ENCODE peak calls at places on chromosomes 4 and X, in five cellular contexts. One of them, this sample, is unnamed.

GRCh38 chr4:159966741-159967140 is 863.9 kb downstream of the RAPGEF2 start:
- DNase-seq in endothelial cell: no peak
- DNase-seq in glutamatergic neuron: no peak
- DNase-seq in heart right ventricle: no peak
- DNase-seq in ascending aorta: no peak
- DNase-seq in this sample: no peak

GRCh38 chrX:21972721-21973120 is 32.2 kb downstream of the SMS start:
- DNase-seq in endothelial cell: no peak
- DNase-seq in glutamatergic neuron: no peak
- DNase-seq in heart right ventricle: no peak
- DNase-seq in ascending aorta: peak; percentile 75
- DNase-seq in this sample: peak; percentile 85

GRCh38 chr4:8353912-8354453 is 84.4 kb downstream of the HTRA3 start:
- DNase-seq in endothelial cell: no peak
- DNase-seq in glutamatergic neuron: peak; percentile 5
- DNase-seq in heart right ventricle: no peak
- DNase-seq in ascending aorta: peak; percentile 31
- DNase-seq in this sample: no peak

GRCh38 chr4:8837181-8837811 is 34.3 kb downstream of the HMX1 start:
- DNase-seq in endothelial cell: no peak
- DNase-seq in glutamatergic neuron: no peak
- DNase-seq in heart right ventricle: no peak
- DNase-seq in ascending aorta: no peak
- DNase-seq in this sample: no peak

GRCh38 chr4:24747234-24747975 is 48.0 kb upstream of the SOD3 start:
- DNase-seq in endothelial cell: no peak
- DNase-seq in glutamatergic neuron: no peak
- DNase-seq in heart right ventricle: no peak
- DNase-seq in ascending aorta: no peak
- DNase-seq in this sample: peak; percentile 68

GRCh38 chrX:107672955-107673378 is 44.7 kb downstream of the PRPS1 start:
- DNase-seq in endothelial cell: peak; percentile 22
- DNase-seq in glutamatergic neuron: peak; percentile 56
- DNase-seq in heart right ventricle: peak; percentile 72
- DNase-seq in ascending aorta: peak; percentile 84
- DNase-seq in this sample: peak; percentile 3

GRCh38 chrX:52341493-52341892 is 27.3 kb upstream of the XAGE2 start:
- DNase-seq in endothelial cell: no peak
- DNase-seq in glutamatergic neuron: no peak
- DNase-seq in heart right ventricle: no peak
- DNase-seq in ascending aorta: no peak
- DNase-seq in this sample: no peak

GRCh38 chr4:175419120-175419774 is 392.8 kb downstream of the GPM6A start:
- DNase-seq in endothelial cell: no peak
- DNase-seq in glutamatergic neuron: no peak
- DNase-seq in heart right ventricle: no peak
- DNase-seq in ascending aorta: no peak
- DNase-seq in this sample: peak; percentile 89

GRCh38 chr4:70706516-70706915 is 15.2 kb upstream of the RUFY3 start:
- DNase-seq in endothelial cell: no peak
- DNase-seq in glutamatergic neuron: no peak
- DNase-seq in heart right ventricle: no peak
- DNase-seq in ascending aorta: no peak
- DNase-seq in this sample: no peak

GRCh38 chr4:8726344-8726851 is 133.8 kb downstream of the CPZ start:
- DNase-seq in endothelial cell: no peak
- DNase-seq in glutamatergic neuron: no peak
- DNase-seq in heart right ventricle: no peak
- DNase-seq in ascending aorta: peak; percentile 33
- DNase-seq in this sample: no peak

GRCh38 chr4:55727746-55728145 is 91.6 kb upstream of the NMU start:
- DNase-seq in endothelial cell: no peak
- DNase-seq in glutamatergic neuron: no peak
- DNase-seq in heart right ventricle: no peak
- DNase-seq in ascending aorta: no peak
- DNase-seq in this sample: no peak

GRCh38 chrX:70433848-70434351 is 10.7 kb upstream of the DLG3 start:
- DNase-seq in endothelial cell: peak; percentile 66
- DNase-seq in glutamatergic neuron: peak; percentile 80
- DNase-seq in heart right ventricle: peak; percentile 70
- DNase-seq in ascending aorta: peak; percentile 86
- DNase-seq in this sample: peak; percentile 27

GRCh38 chr4:76950846-76951321 is 1.3 kb downstream of the SEPTIN11 start:
- DNase-seq in endothelial cell: peak; percentile 12
- DNase-seq in glutamatergic neuron: no peak
- DNase-seq in heart right ventricle: peak; percentile 21
- DNase-seq in ascending aorta: no peak
- DNase-seq in this sample: peak; percentile 23

GRCh38 chr4:59127748-59128147 is 2017.6 kb upstream of the IGFBP7 start:
- DNase-seq in endothelial cell: no peak
- DNase-seq in glutamatergic neuron: no peak
- DNase-seq in heart right ventricle: no peak
- DNase-seq in ascending aorta: no peak
- DNase-seq in this sample: no peak

GRCh38 chrX:33725556-33726232 is 406.4 kb downstream of the FAM47A start:
- DNase-seq in endothelial cell: peak; percentile 19
- DNase-seq in glutamatergic neuron: no peak
- DNase-seq in heart right ventricle: no peak
- DNase-seq in ascending aorta: no peak
- DNase-seq in this sample: no peak

GRCh38 chrX:100409316-100410082 is 574 bp downstream of the PCDH19 start:
- DNase-seq in endothelial cell: no peak
- DNase-seq in glutamatergic neuron: no peak
- DNase-seq in heart right ventricle: no peak
- DNase-seq in ascending aorta: no peak
- DNase-seq in this sample: no peak

GRCh38 chr4:185682236-185682635 is 129.8 kb downstream of the SORBS2 start:
- DNase-seq in endothelial cell: no peak
- DNase-seq in glutamatergic neuron: no peak
- DNase-seq in heart right ventricle: no peak
- DNase-seq in ascending aorta: no peak
- DNase-seq in this sample: peak; percentile 53

GRCh38 chrX:78543281-78543680 is 115.8 kb downstream of the RTL3 start:
- DNase-seq in endothelial cell: no peak
- DNase-seq in glutamatergic neuron: no peak
- DNase-seq in heart right ventricle: no peak
- DNase-seq in ascending aorta: no peak
- DNase-seq in this sample: no peak

GRCh38 chrX:133792198-133792953 is 193.0 kb downstream of the GPC3 start:
- DNase-seq in endothelial cell: peak; percentile 65
- DNase-seq in glutamatergic neuron: peak; percentile 61
- DNase-seq in heart right ventricle: peak; percentile 35
- DNase-seq in ascending aorta: peak; percentile 73
- DNase-seq in this sample: peak; percentile 49

GRCh38 chrX:130295519-130296314 is 27.0 kb upstream of the ZNF280C start:
- DNase-seq in endothelial cell: no peak
- DNase-seq in glutamatergic neuron: no peak
- DNase-seq in heart right ventricle: no peak
- DNase-seq in ascending aorta: no peak
- DNase-seq in this sample: no peak

GRCh38 chr4:86302242-86302641 is 57.6 kb downstream of the MAPK10 start:
- DNase-seq in endothelial cell: peak; percentile 44
- DNase-seq in glutamatergic neuron: no peak
- DNase-seq in heart right ventricle: peak; percentile 11
- DNase-seq in ascending aorta: no peak
- DNase-seq in this sample: no peak

GRCh38 chrX:136336623-136337022 is 35.9 kb downstream of the ADGRG4 start:
- DNase-seq in endothelial cell: no peak
- DNase-seq in glutamatergic neuron: no peak
- DNase-seq in heart right ventricle: no peak
- DNase-seq in ascending aorta: no peak
- DNase-seq in this sample: no peak

DNA sequence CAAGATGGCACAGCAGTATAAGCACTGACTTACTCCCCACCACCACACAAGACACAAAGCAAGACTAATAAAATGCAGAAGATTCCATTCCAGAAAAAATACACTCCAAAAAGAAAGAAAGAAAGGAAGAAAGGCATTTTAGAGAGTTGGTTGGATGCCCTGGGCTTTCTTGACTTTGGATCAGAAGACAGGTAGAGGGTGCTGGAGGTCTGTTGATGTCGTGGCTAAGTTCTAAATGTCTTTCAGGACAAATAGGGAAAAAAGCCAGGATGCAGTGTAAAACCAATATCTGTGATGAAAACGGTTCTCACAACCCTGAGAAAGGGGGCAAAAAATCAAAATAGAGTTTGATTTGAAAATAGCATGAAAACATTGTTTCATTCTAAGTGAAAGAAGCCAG is 555.2 kb upstream of the PRKX start:
- DNase-seq in endothelial cell: no peak
- DNase-seq in glutamatergic neuron: no peak
- DNase-seq in heart right ventricle: no peak
- DNase-seq in ascending aorta: no peak
- DNase-seq in this sample: no peak
- TF ChIP-seq CTCF in endothelial cell: no peak
- TF ChIP-seq CTCF in glutamatergic neuron: no peak
- TF ChIP-seq CTCF in heart right ventricle: no peak
- TF ChIP-seq CTCF in ascending aorta: no peak
- TF ChIP-seq CTCF in this sample: no peak

DNA sequence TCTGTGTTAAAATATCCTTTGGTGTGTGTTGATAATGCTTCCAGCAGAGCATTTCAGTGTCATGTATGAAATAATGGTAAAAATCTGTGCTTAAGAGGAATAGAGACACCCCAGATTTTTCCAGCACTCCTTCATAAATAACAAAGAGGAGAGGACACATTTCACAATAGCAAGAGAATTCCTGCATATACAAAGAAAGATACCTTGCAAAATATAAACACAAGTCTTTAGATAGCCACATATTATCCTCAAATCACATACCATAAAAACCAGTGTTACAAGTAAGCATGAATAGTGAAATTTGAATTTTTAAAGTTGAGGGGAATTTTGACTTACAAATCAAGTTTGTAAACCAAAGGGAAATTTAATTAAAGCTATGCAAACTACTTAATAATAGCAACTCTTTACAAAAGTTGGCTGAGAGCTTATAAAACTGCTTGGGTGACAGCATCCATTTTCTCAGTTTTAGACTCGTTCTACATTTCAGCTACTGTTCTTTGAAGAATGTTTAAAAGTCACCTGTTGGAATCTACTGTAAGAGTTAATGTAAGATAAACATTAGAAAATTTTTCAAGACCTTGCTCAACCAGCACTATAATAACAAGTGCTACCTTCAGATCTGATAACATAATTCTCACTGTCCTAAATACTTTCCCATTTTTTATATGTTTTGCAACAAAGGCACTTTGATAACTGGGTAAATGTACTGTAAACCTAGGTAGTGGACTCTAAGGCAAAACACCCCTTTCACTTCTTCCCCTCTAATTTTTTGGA is 3.7 kb downstream of the APELA start:
- DNase-seq in endothelial cell: no peak
- DNase-seq in glutamatergic neuron: no peak
- DNase-seq in heart right ventricle: no peak
- DNase-seq in ascending aorta: no peak
- DNase-seq in this sample: no peak
- TF ChIP-seq CTCF in endothelial cell: no peak
- TF ChIP-seq CTCF in glutamatergic neuron: no peak
- TF ChIP-seq CTCF in heart right ventricle: no peak
- TF ChIP-seq CTCF in ascending aorta: no peak
- TF ChIP-seq CTCF in this sample: no peak

DNA sequence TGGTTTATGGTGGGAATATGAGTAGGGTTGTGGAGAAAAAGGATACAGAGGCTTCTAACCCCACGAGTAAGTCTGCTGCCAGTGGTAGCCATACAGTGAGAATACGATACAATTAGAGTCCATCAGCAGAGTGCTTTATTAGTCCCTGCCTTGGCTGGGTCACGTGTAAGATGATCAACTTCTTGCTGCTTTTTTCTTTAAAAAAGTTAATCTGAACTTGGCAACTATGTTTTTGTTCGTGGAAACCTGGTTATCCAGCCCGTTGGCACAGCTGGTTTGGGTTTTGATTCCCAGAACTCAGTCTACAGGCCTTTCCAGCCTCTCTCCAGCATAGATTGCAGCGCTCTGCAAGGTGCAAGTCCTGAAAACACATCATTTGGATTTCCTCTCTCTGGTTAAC is 53.1 kb upstream of the LSM6 start:
- DNase-seq in endothelial cell: no peak
- DNase-seq in glutamatergic neuron: no peak
- DNase-seq in heart right ventricle: no peak
- DNase-seq in ascending aorta: no peak
- DNase-seq in this sample: no peak
- TF ChIP-seq CTCF in endothelial cell: no peak
- TF ChIP-seq CTCF in glutamatergic neuron: no peak
- TF ChIP-seq CTCF in heart right ventricle: no peak
- TF ChIP-seq CTCF in ascending aorta: no peak
- TF ChIP-seq CTCF in this sample: no peak

GRCh38 chr4:134650461-134650860 is 448.9 kb upstream of the PABPC4L start:
- DNase-seq in endothelial cell: no peak
- DNase-seq in glutamatergic neuron: no peak
- DNase-seq in heart right ventricle: no peak
- DNase-seq in ascending aorta: no peak
- DNase-seq in this sample: no peak
- TF ChIP-seq CTCF in endothelial cell: peak; percentile 25
- TF ChIP-seq CTCF in glutamatergic neuron: no peak
- TF ChIP-seq CTCF in heart right ventricle: no peak
- TF ChIP-seq CTCF in ascending aorta: no peak
- TF ChIP-seq CTCF in this sample: peak; percentile 57

GRCh38 chr4:97990409-97990808 is 152.9 kb downstream of the STPG2 start:
- DNase-seq in endothelial cell: no peak
- DNase-seq in glutamatergic neuron: no peak
- DNase-seq in heart right ventricle: no peak
- DNase-seq in ascending aorta: no peak
- DNase-seq in this sample: no peak

GRCh38 chr4:97984545-97985131 is 158.6 kb downstream of the STPG2 start:
- DNase-seq in endothelial cell: peak; percentile 20
- DNase-seq in glutamatergic neuron: peak; percentile 41
- DNase-seq in heart right ventricle: no peak
- DNase-seq in ascending aorta: no peak
- DNase-seq in this sample: no peak

GRCh38 chr4:97987019-97987648 is 156.1 kb downstream of the STPG2 start:
- DNase-seq in endothelial cell: no peak
- DNase-seq in glutamatergic neuron: no peak
- DNase-seq in heart right ventricle: no peak
- DNase-seq in ascending aorta: no peak
- DNase-seq in this sample: peak; percentile 8
- TF ChIP-seq CTCF in endothelial cell: no peak
- TF ChIP-seq CTCF in glutamatergic neuron: peak; percentile 47
- TF ChIP-seq CTCF in heart right ventricle: no peak
- TF ChIP-seq CTCF in ascending aorta: peak; percentile 16
- TF ChIP-seq CTCF in this sample: peak; percentile 62

GRCh38 chr4:38832624-38833528 is 23.7 kb downstream of the TLR6 start:
- DNase-seq in endothelial cell: no peak
- DNase-seq in glutamatergic neuron: no peak
- DNase-seq in heart right ventricle: no peak
- DNase-seq in ascending aorta: no peak
- DNase-seq in this sample: no peak
- TF ChIP-seq CTCF in endothelial cell: peak; percentile 36
- TF ChIP-seq CTCF in glutamatergic neuron: no peak
- TF ChIP-seq CTCF in heart right ventricle: no peak
- TF ChIP-seq CTCF in ascending aorta: no peak
- TF ChIP-seq CTCF in this sample: peak; percentile 51

This sample was measured in HFFc6.